ENCODE peak calls at places on chromosomes 1 and 21, in four cellular contexts. One of them, this sample, is unnamed.

GRCh38 chr1:193104496-193104905 is 713 bp downstream of the GLRX2 start:
- DNase-seq in IMR-90: peak
- DNase-seq in H1: peak
- DNase-seq in mesenchymal stem cell: no peak
- DNase-seq in this sample: peak

GRCh38 chr1:30414086-30414850 is 309.1 kb downstream of the MATN1 start:
- DNase-seq in H1: peak
- DNase-seq in IMR-90: no peak
- DNase-seq in mesenchymal stem cell: no peak
- DNase-seq in this sample: peak

GRCh38 chr1:100589667-100590066 is 51.7 kb downstream of the GPR88 start:
- DNase-seq in IMR-90: no peak
- DNase-seq in mesenchymal stem cell: no peak
- DNase-seq in H1: no peak
- DNase-seq in this sample: no peak

GRCh38 chr1:55703726-55704363 is 488.7 kb upstream of the USP24 start:
- DNase-seq in mesenchymal stem cell: no peak
- DNase-seq in H1: no peak
- DNase-seq in IMR-90: peak
- DNase-seq in this sample: no peak

GRCh38 chr1:219296916-219297315 is 123.2 kb downstream of the LYPLAL1 start:
- DNase-seq in H1: no peak
- DNase-seq in IMR-90: no peak
- DNase-seq in mesenchymal stem cell: no peak
- DNase-seq in this sample: no peak

GRCh38 chr21:39374046-39374445 is 25.2 kb upstream of the HMGN1 start:
- DNase-seq in mesenchymal stem cell: no peak
- DNase-seq in IMR-90: no peak
- DNase-seq in H1: no peak
- DNase-seq in this sample: no peak

GRCh38 chr1:68221971-68222355 is 10.4 kb downstream of the WLS start:
- DNase-seq in mesenchymal stem cell: peak
- DNase-seq in H1: no peak
- DNase-seq in IMR-90: peak
- DNase-seq in this sample: no peak

GRCh38 chr1:26598890-26599289 is 69.3 kb downstream of the RPS6KA1 start:
- DNase-seq in mesenchymal stem cell: no peak
- DNase-seq in H1: no peak
- DNase-seq in IMR-90: no peak
- DNase-seq in this sample: no peak

GRCh38 chr1:207672525-207673130 is 27.7 kb downstream of the CR1L start:
- DNase-seq in mesenchymal stem cell: peak
- DNase-seq in H1: no peak
- DNase-seq in IMR-90: peak
- DNase-seq in this sample: peak

GRCh38 chr1:117836069-117836468 is 93.4 kb downstream of the GDAP2 start:
- DNase-seq in mesenchymal stem cell: no peak
- DNase-seq in H1: no peak
- DNase-seq in IMR-90: peak
- DNase-seq in this sample: no peak

GRCh38 chr1:53765656-53766055 is 26.7 kb upstream of the GLIS1 start:
- DNase-seq in IMR-90: peak
- DNase-seq in H1: no peak
- DNase-seq in mesenchymal stem cell: peak
- DNase-seq in this sample: no peak

GRCh38 chr1:201563406-201563780 is 24.5 kb downstream of the NAV1 start:
- DNase-seq in mesenchymal stem cell: no peak
- DNase-seq in IMR-90: no peak
- DNase-seq in H1: no peak
- DNase-seq in this sample: no peak

GRCh38 chr1:204268101-204268500 is 54.3 kb upstream of the GOLT1A start:
- DNase-seq in IMR-90: no peak
- DNase-seq in H1: no peak
- DNase-seq in mesenchymal stem cell: no peak
- DNase-seq in this sample: no peak

GRCh38 chr1:76782777-76783176 is 84.5 kb upstream of the ST6GALNAC5 start:
- DNase-seq in IMR-90: peak
- DNase-seq in mesenchymal stem cell: peak
- DNase-seq in H1: no peak
- DNase-seq in this sample: no peak

GRCh38 chr1:6347641-6348487 is 45.7 kb downstream of the ACOT7 start:
- DNase-seq in mesenchymal stem cell: peak
- DNase-seq in H1: peak
- DNase-seq in IMR-90: peak
- DNase-seq in this sample: peak

GRCh38 chr1:220151454-220151853 is 57.5 kb downstream of the IARS2 start:
- DNase-seq in H1: no peak
- DNase-seq in mesenchymal stem cell: no peak
- DNase-seq in IMR-90: peak
- DNase-seq in this sample: no peak

GRCh38 chr1:47997289-47998200 is at the start of gene TRABD2B:
- DNase-seq in mesenchymal stem cell: peak
- DNase-seq in H1: peak
- DNase-seq in IMR-90: peak
- DNase-seq in this sample: peak

GRCh38 chr1:30462826-30463425 is 260.5 kb downstream of the MATN1 start:
- DNase-seq in mesenchymal stem cell: no peak
- DNase-seq in IMR-90: no peak
- DNase-seq in H1: no peak
- DNase-seq in this sample: no peak

GRCh38 chr1:34591751-34592629 is 162.9 kb upstream of the GJB5 start:
- DNase-seq in IMR-90: no peak
- DNase-seq in H1: no peak
- DNase-seq in mesenchymal stem cell: no peak
- DNase-seq in this sample: no peak

GRCh38 chr1:156126043-156126700 is 11.7 kb downstream of the LMNA start:
- DNase-seq in H1: peak
- DNase-seq in IMR-90: peak
- DNase-seq in mesenchymal stem cell: peak
- DNase-seq in this sample: peak

GRCh38 chr1:100649128-100649527 is 70.4 kb upstream of the VCAM1 start:
- DNase-seq in mesenchymal stem cell: no peak
- DNase-seq in H1: no peak
- DNase-seq in IMR-90: peak
- DNase-seq in this sample: no peak

GRCh38 chr1:50522943-50523342 is 99.7 kb upstream of the DMRTA2 start:
- DNase-seq in H1: no peak
- DNase-seq in mesenchymal stem cell: no peak
- DNase-seq in IMR-90: no peak
- DNase-seq in this sample: no peak

GRCh38 chr1:238653693-238654321 is 732.6 kb upstream of the CHRM3 start:
- DNase-seq in IMR-90: peak
- DNase-seq in mesenchymal stem cell: peak
- DNase-seq in H1: no peak
- DNase-seq in this sample: no peak

GRCh38 chr1:196214866-196215265 is 393.4 kb downstream of the KCNT2 start:
- DNase-seq in IMR-90: no peak
- DNase-seq in H1: no peak
- DNase-seq in mesenchymal stem cell: no peak
- DNase-seq in this sample: no peak

GRCh38 chr1:98898901-98899300 is 105.8 kb downstream of the PLPPR5 start:
- DNase-seq in IMR-90: no peak
- DNase-seq in mesenchymal stem cell: no peak
- DNase-seq in H1: no peak
- DNase-seq in this sample: no peak

GRCh38 chr1:228081578-228082259 is 789 bp upstream of the ARF1 start:
- DNase-seq in mesenchymal stem cell: peak
- DNase-seq in H1: peak
- DNase-seq in IMR-90: no peak
- DNase-seq in this sample: peak

GRCh38 chr1:201999625-202000238 is 10.7 kb upstream of the ELF3 start:
- DNase-seq in H1: no peak
- DNase-seq in mesenchymal stem cell: peak
- DNase-seq in IMR-90: peak
- DNase-seq in this sample: peak

GRCh38 chr1:58881471-58881994 is 97.7 kb upstream of the JUN start:
- DNase-seq in IMR-90: peak
- DNase-seq in mesenchymal stem cell: peak
- DNase-seq in H1: no peak
- DNase-seq in this sample: no peak

GRCh38 chr1:72891976-72892375 is 609.6 kb upstream of the NEGR1 start:
- DNase-seq in IMR-90: no peak
- DNase-seq in mesenchymal stem cell: no peak
- DNase-seq in H1: no peak
- DNase-seq in this sample: no peak

GRCh38 chr21:42455754-42456440 is 40.1 kb downstream of the RSPH1 start:
- DNase-seq in mesenchymal stem cell: no peak
- DNase-seq in H1: no peak
- DNase-seq in IMR-90: no peak
- DNase-seq in this sample: no peak

GRCh38 chr1:21509351-21510112 is at the start of gene ALPL:
- DNase-seq in mesenchymal stem cell: no peak
- DNase-seq in H1: peak
- DNase-seq in IMR-90: no peak
- DNase-seq in this sample: no peak

GRCh38 chr1:116954450-116954849 is 44.7 kb downstream of the PTGFRN start:
- DNase-seq in mesenchymal stem cell: no peak
- DNase-seq in H1: no peak
- DNase-seq in IMR-90: no peak
- DNase-seq in this sample: no peak

GRCh38 chr1:67355745-67356424 is 48.2 kb downstream of the IL12RB2 start:
- DNase-seq in mesenchymal stem cell: peak
- DNase-seq in H1: no peak
- DNase-seq in IMR-90: peak
- DNase-seq in this sample: no peak

GRCh38 chr1:54253480-54253879 is 53.5 kb downstream of the MRPL37 start:
- DNase-seq in mesenchymal stem cell: peak
- DNase-seq in H1: no peak
- DNase-seq in IMR-90: peak
- DNase-seq in this sample: no peak

GRCh38 chr1:20484526-20485462 is 1.2 kb downstream of the CAMK2N1 start:
- DNase-seq in mesenchymal stem cell: peak
- DNase-seq in IMR-90: no peak
- DNase-seq in H1: peak
- DNase-seq in this sample: no peak

GRCh38 chr1:84103197-84103992 is 40.7 kb upstream of the PRKACB start:
- DNase-seq in mesenchymal stem cell: peak
- DNase-seq in IMR-90: peak
- DNase-seq in H1: no peak
- DNase-seq in this sample: peak

DNA sequence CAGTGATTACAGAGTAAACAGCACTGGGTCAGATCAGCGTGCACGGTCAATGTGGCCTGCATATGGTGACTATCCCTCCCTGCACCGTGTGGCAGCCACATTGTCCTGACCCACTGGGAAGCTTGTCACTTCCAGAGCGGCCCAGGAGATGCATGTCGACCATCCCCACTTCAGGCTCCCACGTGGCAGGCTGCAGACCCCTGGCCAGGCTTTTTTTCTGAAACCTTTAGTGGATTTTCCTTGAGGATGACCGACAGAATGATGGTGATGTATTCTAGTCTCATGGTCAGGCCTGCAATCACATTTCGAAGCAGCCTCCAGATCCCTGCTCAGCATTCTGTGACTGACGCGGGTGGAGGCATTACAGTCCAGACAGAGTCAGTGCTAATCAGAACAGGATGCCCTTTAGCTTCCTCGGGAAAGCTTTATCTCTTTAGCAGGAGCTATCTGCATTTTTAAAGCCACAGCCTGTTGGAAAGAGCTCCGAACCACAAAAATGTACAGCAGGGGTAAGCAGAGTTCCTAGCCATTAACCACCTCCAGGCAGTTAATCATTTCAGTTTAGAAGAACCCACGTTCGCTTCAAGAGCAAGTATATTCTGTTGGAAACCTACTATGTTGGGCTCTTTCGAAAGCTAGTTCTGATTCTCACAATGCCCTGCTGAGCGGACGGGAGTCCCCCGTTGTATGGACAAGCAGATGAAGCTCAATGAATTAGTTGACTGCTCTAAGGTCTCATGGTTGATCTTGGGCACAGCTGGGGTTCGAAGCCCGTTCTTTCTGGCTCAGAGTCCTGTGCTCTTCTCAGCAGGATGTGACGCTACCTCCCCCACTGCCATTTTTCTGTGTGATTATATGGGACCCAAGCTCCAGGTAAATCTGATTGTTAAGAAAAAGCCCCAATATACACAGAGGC is 56.5 kb downstream of the IRF2BP2 start:
- DNase-seq in mesenchymal stem cell: peak
- DNase-seq in H1: no peak
- DNase-seq in IMR-90: peak
- DNase-seq in this sample: peak
- H2BK5ac ChIP-seq in mesenchymal stem cell: no peak
- H2BK5ac ChIP-seq in H1: no peak
- H2BK5ac ChIP-seq in IMR-90: peak
- H2BK5ac ChIP-seq in this sample: no peak

GRCh38 chr1:168693872-168694238 is 35.2 kb downstream of the DPT start:
- DNase-seq in H1: no peak
- DNase-seq in IMR-90: no peak
- DNase-seq in mesenchymal stem cell: no peak
- DNase-seq in this sample: no peak
- H2BK5ac ChIP-seq in H1: no peak
- H2BK5ac ChIP-seq in IMR-90: no peak
- H2BK5ac ChIP-seq in mesenchymal stem cell: no peak
- H2BK5ac ChIP-seq in this sample: no peak

GRCh38 chr1:154972517-154973343 is 1.8 kb upstream of the CKS1B start:
- DNase-seq in IMR-90: peak
- DNase-seq in H1: peak
- DNase-seq in mesenchymal stem cell: peak
- DNase-seq in this sample: peak

GRCh38 chr1:154974808-154975408 is 427 bp downstream of the CKS1B start:
- DNase-seq in IMR-90: peak
- DNase-seq in H1: peak
- DNase-seq in mesenchymal stem cell: peak
- DNase-seq in this sample: peak

GRCh38 chr1:154973344-154974085 is 966 bp upstream of the CKS1B start:
- DNase-seq in H1: peak
- DNase-seq in mesenchymal stem cell: peak
- DNase-seq in IMR-90: peak
- DNase-seq in this sample: peak

GRCh38 chr1:154975409-154976205 is 1.1 kb downstream of the CKS1B start:
- DNase-seq in mesenchymal stem cell: peak
- DNase-seq in IMR-90: peak
- DNase-seq in H1: no peak
- DNase-seq in this sample: no peak

GRCh38 chr1:154974086-154974807 is at the start of gene CKS1B:
- DNase-seq in H1: peak
- DNase-seq in IMR-90: peak
- DNase-seq in mesenchymal stem cell: peak
- DNase-seq in this sample: peak
- H2BK5ac ChIP-seq in H1: peak
- H2BK5ac ChIP-seq in IMR-90: peak
- H2BK5ac ChIP-seq in mesenchymal stem cell: peak
- H2BK5ac ChIP-seq in this sample: no peak

DNA sequence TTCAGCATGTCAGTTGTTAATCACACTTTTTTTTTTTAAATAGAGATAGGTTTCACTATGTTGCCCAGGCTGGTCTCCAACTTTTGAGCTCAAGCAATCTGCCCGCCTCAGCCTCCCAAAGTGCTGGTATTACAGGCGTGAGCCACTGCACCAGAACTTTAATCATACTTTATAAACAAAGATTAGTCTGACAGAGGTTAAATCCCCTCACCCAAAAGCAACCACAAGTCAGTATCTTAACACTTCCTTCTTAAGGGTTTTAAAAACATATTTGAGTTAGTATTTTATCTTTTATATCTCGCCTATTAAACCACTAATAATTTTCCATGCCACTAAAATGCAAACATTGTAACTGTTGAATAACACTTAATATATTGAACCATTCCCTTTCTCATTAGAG is 70.2 kb downstream of the COP1 start:
- DNase-seq in IMR-90: no peak
- DNase-seq in mesenchymal stem cell: no peak
- DNase-seq in H1: no peak
- DNase-seq in this sample: no peak
- H2BK5ac ChIP-seq in IMR-90: no peak
- H2BK5ac ChIP-seq in mesenchymal stem cell: no peak
- H2BK5ac ChIP-seq in H1: no peak
- H2BK5ac ChIP-seq in this sample: no peak

This sample was measured in H9.